ENCODE peak calls at places on chromosomes 3 and 15, in six cellular contexts. J is fibroblast of the aortic adventitia, T is IMR-90, C is epithelial cell of esophagus, K is mesenchymal stem cell, I is fibroblast of pulmonary artery. N is an unnamed sample.

GRCh38 chr15:37291920-37292319 is 191.6 kb upstream of the MEIS2 start:
- DNase-seq in K (no peak), T (no peak), J (no peak), I (peak; percentile 3), C (peak; percentile 3), N (no peak)

GRCh38 chr3:105518806-105519418 is 152.2 kb downstream of the ALCAM start:
- DNase-seq in I (peak; percentile 85), J (peak; percentile 85), K (peak; percentile 68), C (peak; percentile 77), T (peak; percentile 73), N (peak; percentile 39)

GRCh38 chr3:81898336-81898735 is 136.9 kb upstream of the GBE1 start:
- DNase-seq in I (no peak), T (no peak), K (no peak), J (no peak), C (no peak), N (no peak)

GRCh38 chr3:57100046-57100695 is 39.7 kb downstream of the SPATA12 start:
- DNase-seq in C (peak; percentile 75), T (peak; percentile 75), K (peak; percentile 73), J (peak; percentile 89), I (peak; percentile 86), N (peak; percentile 78)

GRCh38 chr3:5205165-5205941 is 17.8 kb downstream of the EDEM1 start:
- DNase-seq in C (no peak), J (peak; percentile 87), I (no peak), T (peak; percentile 85), K (no peak), N (no peak)

GRCh38 chr3:158313344-158313927 is 203.5 kb downstream of the RSRC1 start:
- DNase-seq in C (peak; percentile 62), T (peak; percentile 7), J (peak; percentile 19), I (peak; percentile 55), K (peak; percentile 43), N (peak; percentile 27)

GRCh38 chr3:171564723-171565122 is 104.5 kb upstream of the TNIK start:
- DNase-seq in J (no peak), K (no peak), T (no peak), I (no peak), C (no peak), N (no peak)

GRCh38 chr15:88930579-88930978 is 17.4 kb upstream of the MFGE8 start:
- DNase-seq in T (no peak), C (peak; percentile 43), K (no peak), J (no peak), I (no peak), N (no peak)

DNA sequence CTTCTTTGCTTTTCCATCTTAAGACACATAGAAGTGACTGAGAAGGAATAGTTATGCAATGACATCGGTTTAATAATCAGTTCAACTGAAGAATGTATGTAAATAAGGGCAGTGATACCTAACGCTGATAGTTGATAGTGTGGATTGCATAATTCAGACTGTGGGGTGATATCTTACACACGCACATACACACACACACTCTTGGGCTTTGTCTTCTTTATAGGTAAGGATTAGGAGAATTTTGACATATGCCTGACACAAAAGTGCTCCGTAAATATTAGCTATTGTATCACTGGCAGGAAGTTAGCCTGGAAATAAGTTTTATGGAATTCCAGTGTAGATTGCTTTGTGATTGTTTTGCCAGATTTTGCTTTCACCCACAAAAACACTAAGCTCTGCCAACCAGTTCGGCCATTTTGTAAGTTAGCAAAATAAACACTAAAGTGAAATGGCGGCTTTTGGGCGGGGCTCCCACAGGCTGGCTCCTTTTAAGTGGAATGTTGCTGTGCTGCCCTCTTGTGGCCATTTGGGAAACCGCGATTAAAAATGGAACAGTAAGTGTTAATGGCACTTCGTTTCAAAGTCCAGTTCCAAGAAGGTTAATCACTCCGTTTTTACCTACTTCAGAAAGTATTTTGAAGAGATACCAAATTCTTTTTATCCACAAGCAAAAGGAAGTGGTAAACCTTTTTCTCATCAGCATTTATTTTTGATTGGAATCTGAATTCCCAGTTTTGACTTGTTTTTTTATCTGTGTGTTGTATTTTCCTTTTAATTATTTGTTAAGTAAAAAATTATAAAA is 17.7 kb downstream of the CHD2 start:
- DNase-seq in J (peak; percentile 99), K (peak; percentile 92), C (peak; percentile 96), I (peak; percentile 96), T (peak; percentile 93), N (peak; percentile 91)
- H3K4me3 ChIP-seq in J (peak overlapping the region; percentile 3), K (peak overlapping the region; percentile 13), C (peak overlapping the region; percentile 27), I (no peak overlapping the region), T (no peak overlapping the region), N (no peak overlapping the region)

DNA sequence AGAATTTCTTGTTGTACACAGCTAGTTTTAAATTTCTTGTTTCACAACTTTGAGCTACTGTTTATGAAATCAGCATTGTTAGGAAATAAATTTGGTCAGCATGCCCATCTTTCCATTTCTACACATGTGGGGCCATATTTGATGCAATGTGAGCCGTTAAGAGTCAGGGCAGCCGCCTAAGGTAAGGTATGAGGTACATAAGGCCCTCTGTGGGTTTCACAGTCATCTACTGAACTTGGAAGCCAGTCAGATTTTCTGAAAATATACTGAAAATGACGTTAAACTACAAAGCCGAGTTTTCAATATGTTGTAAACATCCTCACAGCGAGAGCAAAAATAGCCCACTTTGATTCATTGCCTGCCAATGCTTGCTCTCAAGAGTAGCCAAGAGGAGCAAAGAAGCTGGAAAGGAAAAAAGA is 94.7 kb upstream of the PDZRN3 start:
- DNase-seq in T (peak; percentile 83), K (peak; percentile 88), C (no peak), I (peak; percentile 55), J (peak; percentile 72), N (no peak)
- H3K4me3 ChIP-seq in T (peak overlapping the region; percentile 12), K (peak overlapping the region; percentile 35), C (no peak overlapping the region), I (no peak overlapping the region), J (peak overlapping the region; percentile 29), N (no peak overlapping the region)

GRCh38 chr15:91516866-91517265 is 336.6 kb upstream of the SLCO3A1 start:
- DNase-seq in I (no peak), C (no peak), K (no peak), T (no peak), J (no peak), N (no peak)
- H3K4me3 ChIP-seq in I (no peak overlapping the region), C (no peak overlapping the region), K (no peak overlapping the region), T (no peak overlapping the region), J (no peak overlapping the region), N (no peak overlapping the region)

DNA sequence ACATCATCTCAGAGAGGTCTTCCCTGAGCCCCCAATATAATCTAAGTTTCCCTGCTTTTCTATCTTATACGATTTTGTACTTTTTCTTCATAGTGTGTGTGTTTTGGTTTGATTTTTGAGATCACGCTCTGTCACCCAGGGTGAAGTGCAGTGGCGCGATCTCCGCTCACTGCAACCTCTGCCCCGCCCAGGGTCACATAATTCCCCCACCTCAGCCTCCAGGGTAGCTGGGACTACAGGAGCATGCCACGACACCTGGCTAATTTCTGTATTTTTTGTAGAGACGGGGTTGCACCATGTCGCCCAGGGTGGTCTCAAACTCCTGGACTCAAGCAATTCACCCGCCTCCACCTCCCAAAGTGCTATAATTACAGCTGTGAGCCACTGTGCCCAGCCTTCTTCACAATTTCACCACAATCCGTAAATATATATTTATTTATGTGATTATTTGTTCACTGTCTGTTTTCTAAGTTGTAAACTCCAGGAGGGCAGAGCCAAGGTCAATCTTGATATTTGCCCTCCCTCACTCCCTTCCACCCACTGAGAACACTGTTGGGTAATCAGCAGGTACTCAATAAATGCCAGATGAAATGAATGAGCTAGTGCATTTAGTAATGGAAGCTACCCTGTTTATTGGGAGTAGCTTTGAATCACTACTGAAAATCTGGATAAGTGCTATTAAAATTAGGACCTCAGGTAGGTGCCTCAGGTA is 547 bp upstream of the KNSTRN start:
- DNase-seq in K (no peak), J (no peak), I (no peak), T (no peak), C (no peak), N (no peak)
- H3K4me3 ChIP-seq in K (no peak overlapping the region), J (no peak overlapping the region), I (no peak overlapping the region), T (no peak overlapping the region), C (no peak overlapping the region), N (no peak overlapping the region)

GRCh38 chr15:66705277-66705927 is 3.4 kb downstream of the SMAD6 start:
- DNase-seq in C (no peak), K (no peak), J (no peak), I (no peak), T (no peak), N (no peak)
- H3K4me3 ChIP-seq in C (no peak overlapping the region), K (peak overlapping the region; percentile 99), J (peak overlapping the region; percentile 91), I (peak overlapping the region; percentile 90), T (peak overlapping the region; percentile 72), N (no peak overlapping the region)

GRCh38 chr3:25462495-25462894 is 34.4 kb downstream of the RARB start:
- DNase-seq in C (no peak), K (no peak), T (no peak), J (no peak), I (no peak), N (no peak)
- H3K4me3 ChIP-seq in C (no peak overlapping the region), K (no peak overlapping the region), T (no peak overlapping the region), J (no peak overlapping the region), I (no peak overlapping the region), N (no peak overlapping the region)

N was measured in brain microvascular endothelial cell.